ENCODE peak calls at places on chromosomes 16 and 17, in ten cellular contexts. A is HS-27A; O is substantia nigra; Y is stimulated activated CD4-positive, alpha-beta T cell treated with anti-CD3 and anti-CD28 coated beads, TNF-alpha, amount 100 ng/mL, for 48 hours; P is AG09319; B is activated CD4-positive, CD25-positive, alpha-beta regulatory T cell; X is uterus; G is cardiac fibroblast; W is left colon; L is RWPE1. F is an unnamed sample.

GRCh38 chr17:36591434-36592315 is at the start of gene DHRS11:
- DNase-seq in A (no peak), O (peak), Y (peak), P (no peak), B (peak), X (peak), G (peak), W (peak), L (peak), F (peak)

GRCh38 chr16:82470506-82471196 is 156.1 kb upstream of the CDH13 start:
- DNase-seq in A (no peak), O (no peak), Y (no peak), P (no peak), B (no peak), X (no peak), G (no peak), W (no peak), L (no peak), F (no peak)

GRCh38 chr16:64122177-64122576 is 999.7 kb downstream of the CDH11 start:
- DNase-seq in A (no peak), O (no peak), Y (no peak), P (no peak), B (no peak), X (no peak), G (no peak), W (no peak), L (no peak), F (no peak)

GRCh38 chr16:74034862-74035261 is 261.8 kb upstream of the PSMD7 start:
- DNase-seq in A (no peak), O (no peak), Y (no peak), P (peak), B (no peak), X (no peak), G (peak), W (no peak), L (peak), F (peak)

GRCh38 chr16:47777191-47777590 is 316.1 kb downstream of the PHKB start:
- DNase-seq in A (peak), O (no peak), Y (no peak), P (no peak), B (no peak), X (no peak), G (peak), W (no peak), L (no peak), F (no peak)

GRCh38 chr16:88497561-88498420 is 44.7 kb downstream of the ZFPM1 start:
- DNase-seq in A (no peak), O (no peak), Y (no peak), P (no peak), B (no peak), X (no peak), G (peak), W (no peak), L (no peak), F (no peak)

GRCh38 chr16:61324044-61324443 is 712.2 kb downstream of the CDH8 start:
- DNase-seq in A (no peak), O (no peak), Y (no peak), P (no peak), B (no peak), X (no peak), G (no peak), W (no peak), L (no peak), F (no peak)

GRCh38 chr17:39652635-39653315 is 12.4 kb upstream of the TCAP start:
- DNase-seq in A (no peak), O (peak), Y (no peak), P (no peak), B (no peak), X (no peak), G (no peak), W (no peak), L (no peak), F (no peak)

GRCh38 chr16:23464196-23464595 is 11.2 kb upstream of the COG7 start:
- DNase-seq in A (no peak), O (peak), Y (no peak), P (no peak), B (no peak), X (no peak), G (no peak), W (no peak), L (no peak), F (no peak)

GRCh38 chr16:48911700-48912099 is 301.7 kb upstream of the N4BP1 start:
- DNase-seq in A (no peak), O (no peak), Y (no peak), P (no peak), B (no peak), X (no peak), G (peak), W (no peak), L (no peak), F (no peak)

GRCh38 chr17:68491864-68492263 is 20.4 kb upstream of the PRKAR1A start:
- DNase-seq in A (no peak), O (no peak), Y (no peak), P (no peak), B (no peak), X (peak), G (no peak), W (peak), L (no peak), F (no peak)

GRCh38 chr16:86387461-86388440 is 122.6 kb upstream of the FOXF1 start:
- DNase-seq in A (peak), O (no peak), Y (no peak), P (peak), B (no peak), X (no peak), G (peak), W (no peak), L (peak), F (peak)